ENCODE peak calls at places on chromosome 12, in nine cellular contexts. P is renal cortical epithelial cell; T is NCI-H1092 treated with DMSO at 0.1 percent for 48 hours; X is stimulated activated effector memory CD8-positive, alpha-beta T cell treated with anti-CD3 and anti-CD28 coated beads, Interleukin-12 subunit alpha, Interleukin-12 subunit beta, amount 100 ng/mL, for 72 hours; Y is CD8-positive, alpha-beta T cell; Z is stimulated activated CD4-positive, alpha-beta T cell treated with anti-CD3 and anti-CD28 coated beads, Interleukin-2, amount 100 ng/mL, for 48 hours; H is astrocyte of the hippocampus; I is activated CD4-positive, CD25-positive, alpha-beta regulatory T cell treated with anti-CD3 and anti-CD28 coated beads, Interleukin-2, amount 50 U/mL, for 72 hours; N is astrocyte of the spinal cord. E is an unnamed sample.

GRCh38 chr12:88844426-88844825 is 264.2 kb upstream of the KITLG start:
- DNase-seq in X (no peak), Z (no peak), H (no peak), N (no peak), Y (no peak), I (no peak), P (no peak), T (no peak), E (no peak)

GRCh38 chr12:128259556-128260070 is 7.4 kb upstream of the TMEM132C start:
- DNase-seq in I (no peak), P (no peak), N (peak), Y (no peak), X (no peak), H (peak), T (peak), Z (no peak), E (no peak)

GRCh38 chr12:3078086-3078820 is 1.1 kb downstream of the TSPAN9 start:
- DNase-seq in Y (no peak), P (no peak), X (no peak), Z (no peak), T (no peak), I (no peak), N (no peak), H (no peak), E (no peak)

GRCh38 chr12:57112492-57113294 is 1.5 kb upstream of the STAT6 start:
- DNase-seq in I (no peak), X (no peak), Z (peak), H (no peak), P (no peak), N (no peak), T (no peak), Y (no peak), E (no peak)

GRCh38 chr12:47079894-47080724 is at the start of gene AMIGO2:
- DNase-seq in N (peak), Y (peak), I (peak), Z (peak), P (peak), X (no peak), H (peak), T (peak), E (no peak)

GRCh38 chr12:58858030-58858429 is 62.3 kb downstream of the LRIG3 start:
- DNase-seq in Y (no peak), T (no peak), N (no peak), P (no peak), I (no peak), Z (no peak), X (no peak), H (no peak), E (no peak)

GRCh38 chr12:63163542-63163941 is 12.5 kb upstream of the AVPR1A start:
- DNase-seq in T (no peak), X (no peak), Y (no peak), N (no peak), H (peak), P (peak), Z (no peak), I (no peak), E (no peak)

GRCh38 chr12:52557481-52557880 is 4.5 kb upstream of the KRT71 start:
- DNase-seq in T (no peak), Z (no peak), H (no peak), X (no peak), I (no peak), Y (no peak), P (no peak), N (no peak), E (no peak)

GRCh38 chr12:84305144-84305543 is 607.5 kb downstream of the SLC6A15 start:
- DNase-seq in X (no peak), T (no peak), Z (no peak), N (no peak), I (no peak), Y (no peak), H (no peak), P (no peak), E (no peak)

GRCh38 chr12:76345569-76345968 is 2.6 kb downstream of the BBS10 start:
- DNase-seq in I (no peak), Z (no peak), X (no peak), H (no peak), Y (no peak), N (no peak), P (no peak), T (no peak), E (no peak)

GRCh38 chr12:13049816-13050215 is 5.6 kb downstream of the FAM234B start:
- DNase-seq in P (no peak), Z (no peak), N (peak), T (no peak), Y (no peak), X (no peak), I (no peak), H (peak), E (no peak)

GRCh38 chr12:99498756-99499155 is 148.8 kb upstream of the GARIN6 start:
- DNase-seq in P (peak), H (peak), T (no peak), I (no peak), N (peak), Y (no peak), Z (no peak), X (no peak), E (no peak)

GRCh38 chr12:86660488-86661171 is 404.4 kb upstream of the MGAT4C start:
- DNase-seq in H (peak), P (peak), Y (no peak), N (peak), X (no peak), T (no peak), I (no peak), Z (no peak), E (no peak)

GRCh38 chr12:20560935-20561334 is 134.2 kb upstream of the SLCO1C1 start:
- DNase-seq in X (no peak), Z (no peak), P (no peak), H (no peak), I (no peak), Y (no peak), T (no peak), N (no peak), E (no peak)

GRCh38 chr12:4032906-4033628 is 159.9 kb upstream of the PARP11 start:
- DNase-seq in X (no peak), P (peak), Y (no peak), N (no peak), T (no peak), Z (no peak), H (no peak), I (no peak), E (no peak)

GRCh38 chr12:14308516-14308915 is 57.0 kb upstream of the ATF7IP start:
- DNase-seq in Z (no peak), P (no peak), T (no peak), H (no peak), I (no peak), Y (no peak), X (no peak), N (no peak), E (no peak)

GRCh38 chr12:3378655-3379054 is 112.3 kb upstream of the PRMT8 start:
- DNase-seq in H (no peak), P (no peak), Z (no peak), Y (no peak), X (no peak), T (no peak), I (no peak), N (no peak), E (no peak)

GRCh38 chr12:93767524-93767863 is 90.3 kb downstream of the CRADD start:
- DNase-seq in I (no peak), Z (no peak), T (no peak), N (no peak), H (no peak), Y (no peak), P (no peak), X (no peak), E (no peak)

GRCh38 chr12:92362109-92362508 is 216.5 kb upstream of the BTG1 start:
- DNase-seq in Y (no peak), P (peak), Z (no peak), N (no peak), T (no peak), H (no peak), X (no peak), I (no peak), E (no peak)

GRCh38 chr12:100566887-100567637 is 6.4 kb upstream of the GAS2L3 start:
- DNase-seq in X (no peak), P (peak), H (no peak), I (no peak), N (no peak), Z (no peak), T (no peak), Y (no peak), E (no peak)

GRCh38 chr12:108801736-108802665 is 55.4 kb downstream of the SSH1 start:
- DNase-seq in X (no peak), T (no peak), Y (no peak), N (peak), Z (no peak), P (peak), I (no peak), H (peak), E (no peak)

GRCh38 chr12:61860439-61860838 is 399.8 kb upstream of the USP15 start:
- DNase-seq in T (no peak), N (no peak), X (no peak), Z (no peak), I (no peak), H (peak), P (peak), Y (no peak), E (no peak)

GRCh38 chr12:104722541-104723534 is 235.3 kb downstream of the SLC41A2 start:
- DNase-seq in P (no peak), Z (no peak), T (peak), X (no peak), I (no peak), Y (no peak), H (no peak), N (no peak), E (no peak)

GRCh38 chr12:93571360-93571853 is 1.1 kb upstream of the SOCS2 start:
- DNase-seq in H (peak), N (peak), Z (peak), T (peak), I (peak), Y (peak), X (peak), P (peak), E (peak)

GRCh38 chr12:111078731-111079130 is 158.4 kb upstream of the MYL2 start:
- DNase-seq in N (no peak), P (no peak), H (no peak), X (no peak), T (no peak), Y (no peak), I (no peak), Z (no peak), E (no peak)

GRCh38 chr12:122028165-122028591 is 6.5 kb downstream of the BCL7A start:
- DNase-seq in T (no peak), P (peak), N (peak), I (no peak), Y (no peak), X (no peak), H (peak), Z (no peak), E (no peak)

GRCh38 chr12:109731231-109731731 is 17.7 kb downstream of the FAM222A start:
- DNase-seq in I (no peak), N (no peak), P (no peak), Y (no peak), T (no peak), H (no peak), X (no peak), Z (no peak), E (no peak)